ENCODE peak calls at places on chromosomes 7 and 10, in ten cellular contexts. C is activated CD8-positive, alpha-beta memory T cell treated with anti-CD3 and anti-CD28 coated beads, Interleukin-2, amount 10 ng/mL, durations not matched to agents 7 days and 5 days; F is NCI-H1694; A is A172; M is astrocyte of the spinal cord; T is H54; Q is GM19239; Y is fibroblast of the conjunctiva; J is stomach; W is endothelial cell. B is an unnamed sample.

GRCh38 chr10:92880233-92880861 is 32.0 kb downstream of the EXOC6 start:
- DNase-seq in C (no peak), F (peak), A (peak), M (peak), T (no peak), Q (no peak), Y (peak), J (no peak), W (peak), B (no peak)

GRCh38 chr7:52017802-52018679 is 701.4 kb upstream of the COBL start:
- DNase-seq in C (no peak), F (no peak), A (peak), M (peak), T (peak), Q (no peak), Y (no peak), J (peak), W (peak), B (peak)

GRCh38 chr10:19250542-19250941 is 201.9 kb downstream of the MALRD1 start:
- DNase-seq in C (no peak), F (no peak), A (peak), M (no peak), T (no peak), Q (no peak), Y (no peak), J (no peak), W (no peak), B (no peak)

GRCh38 chr7:27520828-27521790 is 141.6 kb downstream of the HIBADH start:
- DNase-seq in C (no peak), F (no peak), A (no peak), M (peak), T (no peak), Q (no peak), Y (peak), J (peak), W (no peak), B (no peak)

GRCh38 chr10:85557077-85557476 is 809.5 kb downstream of the GRID1 start:
- DNase-seq in C (no peak), F (no peak), A (no peak), M (peak), T (no peak), Q (no peak), Y (no peak), J (no peak), W (no peak), B (no peak)

GRCh38 chr7:113161050-113161449 is 42.7 kb upstream of the SMIM30 start:
- DNase-seq in C (no peak), F (no peak), A (no peak), M (no peak), T (no peak), Q (no peak), Y (no peak), J (no peak), W (no peak), B (no peak)

GRCh38 chr7:28739826-28740225 is 218.3 kb downstream of the TRIL start:
- DNase-seq in C (no peak), F (no peak), A (no peak), M (no peak), T (no peak), Q (no peak), Y (no peak), J (peak), W (no peak), B (no peak)

GRCh38 chr10:60208676-60209269 is 180.9 kb downstream of the ANK3 start:
- DNase-seq in C (no peak), F (peak), A (peak), M (peak), T (no peak), Q (no peak), Y (peak), J (no peak), W (no peak), B (no peak)

GRCh38 chr7:24700446-24701044 is 56.7 kb downstream of the GSDME start:
- DNase-seq in C (no peak), F (no peak), A (peak), M (peak), T (no peak), Q (no peak), Y (no peak), J (no peak), W (no peak), B (no peak)

GRCh38 chr7:98165827-98166667 is 45.2 kb upstream of the BHLHA15 start:
- DNase-seq in C (peak), F (peak), A (peak), M (peak), T (peak), Q (peak), Y (no peak), J (peak), W (peak), B (peak)

GRCh38 chr10:21002097-21002878 is 105.2 kb upstream of the NEBL start:
- DNase-seq in C (no peak), F (no peak), A (peak), M (peak), T (no peak), Q (no peak), Y (peak), J (no peak), W (no peak), B (no peak)

GRCh38 chr7:98808751-98809460 is 60.9 kb downstream of the TMEM130 start:
- DNase-seq in C (no peak), F (no peak), A (no peak), M (no peak), T (no peak), Q (no peak), Y (no peak), J (no peak), W (no peak), B (no peak)

GRCh38 chr10:6225263-6225814 is 22.6 kb downstream of the PFKFB3 start:
- DNase-seq in C (no peak), F (no peak), A (no peak), M (no peak), T (no peak), Q (no peak), Y (no peak), J (no peak), W (no peak), B (no peak)

GRCh38 chr10:132185601-132186487 is 904 bp upstream of the DPYSL4 start:
- DNase-seq in C (peak), F (no peak), A (no peak), M (peak), T (no peak), Q (no peak), Y (no peak), J (peak), W (peak), B (no peak)

GRCh38 chr7:149621776-149622175 is 124.2 kb upstream of the ZNF746 start:
- DNase-seq in C (peak), F (no peak), A (no peak), M (no peak), T (no peak), Q (no peak), Y (no peak), J (no peak), W (no peak), B (peak)

GRCh38 chr10:123838596-123839310 is 52.9 kb downstream of the CPXM2 start:
- DNase-seq in C (no peak), F (no peak), A (no peak), M (no peak), T (no peak), Q (no peak), Y (no peak), J (no peak), W (no peak), B (no peak)

GRCh38 chr10:22544325-22545068 is 169.9 kb downstream of the PIP4K2A start:
- DNase-seq in C (no peak), F (no peak), A (no peak), M (no peak), T (no peak), Q (no peak), Y (no peak), J (no peak), W (no peak), B (no peak)

GRCh38 chr7:16982640-16983103 is 100.9 kb upstream of the AGR3 start:
- DNase-seq in C (no peak), F (no peak), A (peak), M (peak), T (no peak), Q (no peak), Y (peak), J (no peak), W (no peak), B (no peak)

GRCh38 chr10:25114036-25114411 is 60.8 kb upstream of the GPR158 start:
- DNase-seq in C (no peak), F (no peak), A (no peak), M (no peak), T (no peak), Q (no peak), Y (no peak), J (no peak), W (no peak), B (no peak)